ENCODE peak calls at places on chromosomes 5 and 9, in nine cellular contexts. T is A549; B is HFF-Myc; C is stomach; Q is astrocyte of the spinal cord; V is lower leg skin; M is left ventricle myocardium inferior; U is WTC11; S is CD4-positive, alpha-beta T cell. E is an unnamed sample.

GRCh38 chr9:86783884-86784283 is 163.4 kb downstream of the GAS1 start:
- DNase-seq in T (no peak), Q (peak; percentile 56), S (no peak), C (no peak), M (no peak), B (no peak), U (no peak), V (no peak), E (no peak)

GRCh38 chr9:93591706-93592388 is 15.5 kb downstream of the PHF2 start:
- DNase-seq in S (no peak), M (no peak), C (no peak), Q (no peak), V (peak; percentile 76), U (no peak), T (no peak), B (no peak), E (no peak)

GRCh38 chr9:1042466-1042865 is 7.7 kb upstream of the DMRT2 start:
- DNase-seq in S (no peak), B (no peak), V (no peak), U (peak; percentile 80), Q (no peak), T (no peak), C (no peak), M (no peak), E (no peak)

GRCh38 chr5:56175465-56175864 is 57.7 kb downstream of the ANKRD55 start:
- DNase-seq in B (peak; percentile 52), U (no peak), T (no peak), S (no peak), Q (peak; percentile 75), M (no peak), V (no peak), C (no peak), E (no peak)

GRCh38 chr5:88085462-88085861 is 183.2 kb downstream of the TMEM161B start:
- DNase-seq in B (no peak), Q (no peak), U (no peak), M (no peak), C (no peak), S (no peak), V (no peak), T (no peak), E (no peak)

GRCh38 chr5:33807771-33808170 is 84.0 kb downstream of the ADAMTS12 start:
- DNase-seq in M (no peak), T (no peak), C (no peak), S (no peak), B (no peak), V (no peak), U (no peak), Q (peak; percentile 43), E (no peak)

GRCh38 chr9:115595951-115596742 is 478.2 kb upstream of the TNC start:
- DNase-seq in V (no peak), S (no peak), U (no peak), M (no peak), B (no peak), T (no peak), Q (peak; percentile 98), C (no peak), E (no peak)

GRCh38 chr9:38311382-38312270 is 80.9 kb upstream of the ALDH1B1 start:
- DNase-seq in S (no peak), Q (no peak), B (no peak), M (no peak), V (no peak), T (no peak), C (no peak), U (no peak), E (no peak)

GRCh38 chr5:171577042-171577441 is 157.6 kb downstream of the FGF18 start:
- DNase-seq in M (no peak), S (no peak), U (no peak), T (no peak), Q (no peak), B (no peak), C (no peak), V (no peak), E (no peak)

GRCh38 chr5:178323541-178323865 is 90.9 kb upstream of the PHYKPL start:
- DNase-seq in B (no peak), V (no peak), M (no peak), S (no peak), T (no peak), Q (no peak), U (no peak), C (no peak), E (no peak)

GRCh38 chr5:150613991-150614650 is 26.3 kb upstream of the SYNPO start:
- DNase-seq in B (no peak), V (no peak), U (peak; percentile 43), S (no peak), C (no peak), T (no peak), M (peak; percentile 55), Q (no peak), E (no peak)

GRCh38 chr5:63928451-63928850 is 33.8 kb downstream of the HTR1A start:
- DNase-seq in T (no peak), B (no peak), V (no peak), U (no peak), M (no peak), Q (no peak), C (no peak), S (no peak), E (no peak)

GRCh38 chr9:34562136-34562745 is 27.3 kb downstream of the CNTFR start:
- DNase-seq in T (no peak), C (no peak), V (no peak), U (peak; percentile 80), S (no peak), Q (no peak), M (no peak), B (no peak), E (no peak)

GRCh38 chr9:136251264-136252115 is 5.9 kb upstream of the QSOX2 start:
- DNase-seq in U (no peak), B (no peak), V (no peak), T (no peak), M (no peak), C (no peak), S (no peak), Q (no peak), E (no peak)

GRCh38 chr5:178333821-178334481 is 101.3 kb upstream of the PHYKPL start:
- DNase-seq in M (no peak), B (no peak), C (no peak), T (no peak), Q (no peak), V (no peak), U (peak; percentile 8), S (no peak), E (no peak)

GRCh38 chr9:130110166-130110565 is 56.5 kb downstream of the GPR107 start:
- DNase-seq in C (no peak), V (no peak), T (no peak), S (no peak), Q (no peak), U (no peak), M (no peak), B (no peak), E (no peak)
- TF ChIP-seq CTCF in C (no peak), V (no peak), T (no peak), S (no peak), Q (peak; percentile 47), U (no peak), M (no peak), B (no peak), E (peak; percentile 5)

DNA sequence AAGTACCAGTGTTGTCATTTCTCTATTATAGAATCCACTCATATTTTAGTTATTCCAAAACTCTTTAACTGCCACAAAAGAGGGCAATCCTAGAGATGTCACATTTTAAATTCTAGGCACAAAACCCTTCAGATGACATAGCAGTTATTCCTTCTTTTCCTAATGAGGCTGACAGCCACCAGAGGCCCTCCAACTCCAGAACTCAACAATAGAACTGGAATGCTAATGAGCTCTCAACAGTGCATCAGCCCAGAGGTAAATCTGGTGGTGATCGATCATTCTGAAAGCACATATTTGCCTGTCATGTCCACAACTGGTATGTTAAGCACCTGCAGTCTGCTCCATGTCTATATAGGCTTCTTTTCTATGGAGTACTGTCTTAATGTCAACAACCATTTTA is 40.2 kb upstream of the RAB3C start:
- DNase-seq in T (no peak), U (no peak), C (no peak), Q (no peak), S (no peak), B (no peak), M (no peak), V (no peak), E (no peak)
- TF ChIP-seq CTCF in T (no peak), U (no peak), C (no peak), Q (no peak), S (no peak), B (no peak), M (no peak), V (no peak), E (no peak)

GRCh38 chr5:170971-171800 is 20.1 kb upstream of the LRRC14B start:
- DNase-seq in B (no peak), V (peak; percentile 79), Q (no peak), T (no peak), M (no peak), S (no peak), U (peak; percentile 8), C (no peak), E (no peak)

GRCh38 chr5:167982-168660 is 23.2 kb upstream of the LRRC14B start:
- DNase-seq in U (peak; percentile 6), M (no peak), V (peak; percentile 50), B (peak; percentile 98), T (no peak), C (no peak), S (no peak), Q (peak; percentile 98), E (no peak)

GRCh38 chr5:171801-172331 is 19.4 kb upstream of the LRRC14B start:
- DNase-seq in M (no peak), Q (no peak), S (no peak), U (peak; percentile 9), T (no peak), B (no peak), C (no peak), V (peak; percentile 79), E (no peak)

GRCh38 chr5:169071-169727 is 22.1 kb upstream of the LRRC14B start:
- DNase-seq in U (no peak), S (no peak), C (peak; percentile 39), T (no peak), Q (peak; percentile 80), V (peak; percentile 91), B (peak; percentile 72), M (peak; percentile 76), E (no peak)

GRCh38 chr5:169728-170094 is 21.6 kb upstream of the LRRC14B start:
- DNase-seq in T (no peak), M (no peak), Q (no peak), V (peak; percentile 61), B (no peak), S (no peak), C (no peak), U (peak; percentile 13), E (no peak)
- TF ChIP-seq CTCF in T (no peak), M (no peak), Q (no peak), V (no peak), B (no peak), S (no peak), C (no peak), U (no peak), E (no peak)

DNA sequence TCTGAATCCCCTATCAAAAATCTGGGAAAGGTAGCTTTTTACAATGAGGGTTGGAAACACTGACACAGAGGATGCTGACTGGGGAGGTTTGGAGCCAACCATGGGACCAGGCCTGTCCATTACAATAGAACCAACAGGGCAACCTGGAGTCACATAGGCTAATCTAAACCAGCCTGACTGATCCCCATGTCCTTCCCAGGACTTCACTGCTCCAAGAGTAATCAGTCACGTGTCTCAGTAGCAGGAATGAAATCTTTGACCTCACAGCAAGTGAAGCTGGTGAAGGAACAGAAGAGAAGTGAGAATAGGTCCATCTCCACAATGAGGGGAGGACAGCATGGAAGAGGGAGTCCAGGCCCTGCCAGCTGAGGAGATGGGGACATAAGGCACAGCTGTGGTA is 16.0 kb upstream of the GLRX start:
- DNase-seq in V (no peak), Q (no peak), U (no peak), S (no peak), T (no peak), C (no peak), B (no peak), M (no peak), E (no peak)
- TF ChIP-seq CTCF in V (no peak), Q (no peak), U (no peak), S (no peak), T (no peak), C (no peak), B (no peak), M (no peak), E (no peak)

E was measured in D721Med.